ENCODE peak calls at places on chromosome 3, in six cellular contexts. One of them, this sample, is unnamed. For H3K4me1 and H3K36me3, the result is how much of the 10 kb centered on the place peaks cover.

GRCh38 chr3:126731044-126731443 is 27.0 kb downstream of the CHCHD6 start:
- DNase-seq in tibial nerve: no peak
- DNase-seq in GM23248: no peak
- DNase-seq in mesenchymal stem cell: no peak
- DNase-seq in endothelial cell of umbilical vein: no peak
- DNase-seq in kidney: no peak
- DNase-seq in this sample: no peak

GRCh38 chr3:23926246-23926645 is 9.3 kb downstream of the RPL15 start:
- DNase-seq in endothelial cell of umbilical vein: no peak
- DNase-seq in tibial nerve: no peak
- DNase-seq in GM23248: no peak
- DNase-seq in kidney: no peak
- DNase-seq in mesenchymal stem cell: no peak
- DNase-seq in this sample: no peak

GRCh38 chr3:145882416-145882815 is 278.6 kb downstream of the PLOD2 start:
- DNase-seq in GM23248: peak
- DNase-seq in kidney: no peak
- DNase-seq in endothelial cell of umbilical vein: no peak
- DNase-seq in mesenchymal stem cell: no peak
- DNase-seq in tibial nerve: no peak
- DNase-seq in this sample: no peak

GRCh38 chr3:182711261-182711683 is 82.0 kb upstream of the ATP11B start:
- DNase-seq in endothelial cell of umbilical vein: no peak
- DNase-seq in mesenchymal stem cell: no peak
- DNase-seq in kidney: no peak
- DNase-seq in tibial nerve: no peak
- DNase-seq in GM23248: no peak
- DNase-seq in this sample: no peak

GRCh38 chr3:105394177-105394576 is 27.5 kb downstream of the ALCAM start:
- DNase-seq in tibial nerve: no peak
- DNase-seq in endothelial cell of umbilical vein: peak
- DNase-seq in kidney: no peak
- DNase-seq in mesenchymal stem cell: peak
- DNase-seq in GM23248: no peak
- DNase-seq in this sample: no peak

GRCh38 chr3:43522702-43523362 is 99.0 kb downstream of the ANO10 start:
- DNase-seq in tibial nerve: no peak
- DNase-seq in mesenchymal stem cell: peak
- DNase-seq in GM23248: peak
- DNase-seq in endothelial cell of umbilical vein: no peak
- DNase-seq in kidney: no peak
- DNase-seq in this sample: no peak

GRCh38 chr3:135141092-135141491 is 346.0 kb downstream of the EPHB1 start:
- DNase-seq in mesenchymal stem cell: no peak
- DNase-seq in endothelial cell of umbilical vein: no peak
- DNase-seq in kidney: no peak
- DNase-seq in GM23248: no peak
- DNase-seq in tibial nerve: no peak
- DNase-seq in this sample: no peak

GRCh38 chr3:61809879-61810278 is 248.5 kb downstream of the PTPRG start:
- DNase-seq in GM23248: no peak
- DNase-seq in endothelial cell of umbilical vein: no peak
- DNase-seq in kidney: peak
- DNase-seq in tibial nerve: peak
- DNase-seq in mesenchymal stem cell: no peak
- DNase-seq in this sample: peak

GRCh38 chr3:189555558-189555881 is 75.7 kb upstream of the TP63 start:
- DNase-seq in endothelial cell of umbilical vein: no peak
- DNase-seq in GM23248: no peak
- DNase-seq in kidney: no peak
- DNase-seq in tibial nerve: no peak
- DNase-seq in mesenchymal stem cell: no peak
- DNase-seq in this sample: no peak

GRCh38 chr3:159839561-159840379 is 148.9 kb upstream of the IL12A start:
- DNase-seq in kidney: peak
- DNase-seq in GM23248: no peak
- DNase-seq in tibial nerve: no peak
- DNase-seq in endothelial cell of umbilical vein: no peak
- DNase-seq in mesenchymal stem cell: peak
- DNase-seq in this sample: peak

GRCh38 chr3:117131259-117131658 is 421.7 kb downstream of the TUSC7 start:
- DNase-seq in tibial nerve: no peak
- DNase-seq in GM23248: no peak
- DNase-seq in kidney: peak
- DNase-seq in endothelial cell of umbilical vein: no peak
- DNase-seq in mesenchymal stem cell: no peak
- DNase-seq in this sample: no peak

GRCh38 chr3:168127466-168127865 is 31.7 kb upstream of the GOLIM4 start:
- DNase-seq in tibial nerve: no peak
- DNase-seq in mesenchymal stem cell: no peak
- DNase-seq in kidney: no peak
- DNase-seq in endothelial cell of umbilical vein: no peak
- DNase-seq in GM23248: no peak
- DNase-seq in this sample: no peak

GRCh38 chr3:24773798-24774197 is 279.1 kb upstream of the THRB start:
- DNase-seq in GM23248: peak
- DNase-seq in endothelial cell of umbilical vein: peak
- DNase-seq in kidney: peak
- DNase-seq in mesenchymal stem cell: peak
- DNase-seq in tibial nerve: peak
- DNase-seq in this sample: peak

GRCh38 chr3:186472466-186473008 is 71.6 kb downstream of the CRYGS start:
- DNase-seq in mesenchymal stem cell: no peak
- DNase-seq in tibial nerve: no peak
- DNase-seq in endothelial cell of umbilical vein: no peak
- DNase-seq in GM23248: peak
- DNase-seq in kidney: no peak
- DNase-seq in this sample: no peak

GRCh38 chr3:178434206-178434805 is 101.9 kb upstream of the KCNMB2 start:
- DNase-seq in mesenchymal stem cell: peak
- DNase-seq in tibial nerve: no peak
- DNase-seq in endothelial cell of umbilical vein: peak
- DNase-seq in GM23248: peak
- DNase-seq in kidney: no peak
- DNase-seq in this sample: no peak

GRCh38 chr3:128987701-128988100 is 6.2 kb downstream of the CFAP92 start:
- DNase-seq in tibial nerve: no peak
- DNase-seq in endothelial cell of umbilical vein: no peak
- DNase-seq in mesenchymal stem cell: no peak
- DNase-seq in GM23248: no peak
- DNase-seq in kidney: no peak
- DNase-seq in this sample: no peak

GRCh38 chr3:102098130-102098885 is 249.0 kb downstream of the NFKBIZ start:
- DNase-seq in mesenchymal stem cell: no peak
- DNase-seq in GM23248: no peak
- DNase-seq in kidney: no peak
- DNase-seq in tibial nerve: no peak
- DNase-seq in endothelial cell of umbilical vein: no peak
- DNase-seq in this sample: no peak

GRCh38 chr3:188350956-188351355 is 197.0 kb downstream of the LPP start:
- DNase-seq in GM23248: no peak
- DNase-seq in tibial nerve: no peak
- DNase-seq in endothelial cell of umbilical vein: no peak
- DNase-seq in mesenchymal stem cell: no peak
- DNase-seq in kidney: no peak
- DNase-seq in this sample: no peak

GRCh38 chr3:18988619-18989229 is 159.6 kb upstream of the KCNH8 start:
- DNase-seq in endothelial cell of umbilical vein: no peak
- DNase-seq in kidney: no peak
- DNase-seq in mesenchymal stem cell: peak
- DNase-seq in tibial nerve: no peak
- DNase-seq in GM23248: peak
- DNase-seq in this sample: peak

GRCh38 chr3:99126291-99126690 is 224.8 kb upstream of the DCBLD2 start:
- DNase-seq in endothelial cell of umbilical vein: no peak
- DNase-seq in tibial nerve: no peak
- DNase-seq in mesenchymal stem cell: no peak
- DNase-seq in kidney: no peak
- DNase-seq in GM23248: peak
- DNase-seq in this sample: no peak

GRCh38 chr3:174776636-174777035 is 82.5 kb upstream of the NAALADL2 start:
- DNase-seq in kidney: no peak
- DNase-seq in tibial nerve: no peak
- DNase-seq in mesenchymal stem cell: no peak
- DNase-seq in endothelial cell of umbilical vein: no peak
- DNase-seq in GM23248: no peak
- DNase-seq in this sample: peak

GRCh38 chr3:66904336-66904735 is 93.8 kb upstream of the KBTBD8 start:
- DNase-seq in mesenchymal stem cell: no peak
- DNase-seq in GM23248: no peak
- DNase-seq in kidney: no peak
- DNase-seq in endothelial cell of umbilical vein: no peak
- DNase-seq in tibial nerve: no peak
- DNase-seq in this sample: no peak

GRCh38 chr3:138594150-138594934 is at the start of gene CEP70:
- DNase-seq in GM23248: peak
- DNase-seq in tibial nerve: peak
- DNase-seq in endothelial cell of umbilical vein: peak
- DNase-seq in mesenchymal stem cell: peak
- DNase-seq in kidney: peak
- DNase-seq in this sample: peak

GRCh38 chr3:190053919-190054672 is 66.6 kb downstream of the P3H2 start:
- DNase-seq in endothelial cell of umbilical vein: peak
- DNase-seq in kidney: no peak
- DNase-seq in tibial nerve: no peak
- DNase-seq in mesenchymal stem cell: peak
- DNase-seq in GM23248: peak
- DNase-seq in this sample: no peak

GRCh38 chr3:151912041-151912440 is 38.6 kb downstream of the SUCNR1 start:
- DNase-seq in kidney: no peak
- DNase-seq in mesenchymal stem cell: no peak
- DNase-seq in GM23248: peak
- DNase-seq in endothelial cell of umbilical vein: peak
- DNase-seq in tibial nerve: no peak
- DNase-seq in this sample: no peak

GRCh38 chr3:167967257-167968010 is 128.3 kb downstream of the GOLIM4 start:
- DNase-seq in GM23248: no peak
- DNase-seq in kidney: peak
- DNase-seq in mesenchymal stem cell: no peak
- DNase-seq in endothelial cell of umbilical vein: no peak
- DNase-seq in tibial nerve: no peak
- DNase-seq in this sample: no peak

DNA sequence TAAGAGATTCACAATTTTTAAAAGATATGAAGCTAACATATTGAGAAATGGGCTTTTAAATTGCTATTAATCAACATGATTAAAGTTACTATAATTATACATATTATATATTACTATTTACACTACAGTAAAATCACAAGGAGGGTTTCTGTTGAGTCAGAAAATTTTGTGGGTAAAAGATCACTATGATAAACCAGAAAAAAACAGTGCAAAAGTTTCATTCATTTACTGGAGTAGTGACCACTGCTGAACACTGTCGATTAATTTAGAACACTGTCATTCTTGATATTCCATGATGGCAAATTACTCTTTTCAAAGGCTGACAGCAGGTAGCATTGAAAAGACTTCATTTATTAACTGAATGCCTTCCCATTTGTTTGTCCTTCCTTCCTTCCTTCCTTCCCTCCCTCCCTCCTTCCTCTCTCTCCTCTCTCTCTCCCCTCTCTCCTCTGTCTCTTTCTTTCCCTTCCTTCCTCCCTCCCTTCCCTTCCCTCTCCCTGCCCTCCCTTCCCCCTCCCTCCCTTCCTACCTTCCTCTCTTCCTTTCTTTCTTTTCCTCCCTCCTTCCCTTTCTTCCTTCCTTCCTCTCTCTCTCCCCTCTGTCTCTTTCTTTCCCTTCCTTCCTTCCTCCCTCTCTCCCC is 9.1 kb upstream of the RPL35A start:
- DNase-seq in GM23248: no peak
- DNase-seq in tibial nerve: no peak
- DNase-seq in endothelial cell of umbilical vein: no peak
- DNase-seq in kidney: no peak
- DNase-seq in mesenchymal stem cell: no peak
- DNase-seq in this sample: no peak
- H3K4me1 ChIP-seq in GM23248: under half
- H3K4me1 ChIP-seq in tibial nerve: under half
- H3K4me1 ChIP-seq in endothelial cell of umbilical vein: under half
- H3K4me1 ChIP-seq in kidney: under half
- H3K4me1 ChIP-seq in mesenchymal stem cell: under half
- H3K4me1 ChIP-seq in this sample: under half

DNA sequence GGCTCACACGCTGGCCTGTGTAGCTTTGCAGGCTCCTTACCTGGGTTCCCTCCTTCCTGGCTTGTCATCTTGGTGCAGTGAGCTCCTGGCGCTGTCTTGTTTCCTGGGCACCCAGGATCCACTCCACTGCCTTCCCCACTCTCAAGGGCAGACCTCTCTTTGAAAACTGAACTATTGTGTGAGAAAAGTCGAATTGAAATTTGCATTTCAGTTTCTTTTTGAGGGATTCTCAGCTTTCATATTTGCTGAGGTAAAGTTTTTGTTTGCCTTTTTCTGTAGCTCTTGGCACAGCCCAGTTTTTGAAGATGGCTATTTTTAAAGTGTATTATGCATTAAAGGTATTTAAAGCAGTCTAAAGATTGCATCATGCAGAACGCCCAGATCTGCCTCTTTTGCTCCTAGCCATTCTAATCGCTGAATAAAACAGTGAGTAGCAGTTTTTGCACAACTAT is 70.1 kb downstream of the CCK start:
- DNase-seq in tibial nerve: no peak
- DNase-seq in endothelial cell of umbilical vein: no peak
- DNase-seq in kidney: no peak
- DNase-seq in mesenchymal stem cell: no peak
- DNase-seq in GM23248: no peak
- DNase-seq in this sample: no peak
- H3K36me3 ChIP-seq in tibial nerve: under half
- H3K36me3 ChIP-seq in endothelial cell of umbilical vein: under half
- H3K36me3 ChIP-seq in kidney: half or more
- H3K36me3 ChIP-seq in mesenchymal stem cell: under half
- H3K36me3 ChIP-seq in GM23248: half or more
- H3K36me3 ChIP-seq in this sample: under half

GRCh38 chr3:171806200-171807128 is 3.8 kb downstream of the PLD1 start:
- DNase-seq in kidney: no peak
- DNase-seq in mesenchymal stem cell: peak
- DNase-seq in endothelial cell of umbilical vein: peak
- DNase-seq in tibial nerve: no peak
- DNase-seq in GM23248: peak
- DNase-seq in this sample: no peak
- H3K4me1 ChIP-seq in kidney: under half
- H3K4me1 ChIP-seq in mesenchymal stem cell: under half
- H3K4me1 ChIP-seq in endothelial cell of umbilical vein: half or more
- H3K4me1 ChIP-seq in tibial nerve: under half
- H3K4me1 ChIP-seq in GM23248: under half
- H3K4me1 ChIP-seq in this sample: under half

GRCh38 chr3:50255251-50255615 is 13.7 kb upstream of the SEMA3B start:
- DNase-seq in tibial nerve: no peak
- DNase-seq in endothelial cell of umbilical vein: no peak
- DNase-seq in mesenchymal stem cell: no peak
- DNase-seq in kidney: no peak
- DNase-seq in GM23248: no peak
- DNase-seq in this sample: no peak

GRCh38 chr3:50257990-50258389 is 11.0 kb upstream of the SEMA3B start:
- DNase-seq in tibial nerve: no peak
- DNase-seq in GM23248: no peak
- DNase-seq in kidney: no peak
- DNase-seq in mesenchymal stem cell: no peak
- DNase-seq in endothelial cell of umbilical vein: no peak
- DNase-seq in this sample: no peak

GRCh38 chr3:50259432-50260026 is 9.4 kb upstream of the SEMA3B start:
- DNase-seq in tibial nerve: no peak
- DNase-seq in kidney: no peak
- DNase-seq in endothelial cell of umbilical vein: no peak
- DNase-seq in GM23248: no peak
- DNase-seq in mesenchymal stem cell: no peak
- DNase-seq in this sample: no peak

GRCh38 chr3:50258979-50259378 is 10.0 kb upstream of the SEMA3B start:
- DNase-seq in tibial nerve: no peak
- DNase-seq in GM23248: no peak
- DNase-seq in kidney: no peak
- DNase-seq in mesenchymal stem cell: no peak
- DNase-seq in endothelial cell of umbilical vein: no peak
- DNase-seq in this sample: peak

GRCh38 chr3:50256978-50257890 is 11.7 kb upstream of the SEMA3B start:
- DNase-seq in mesenchymal stem cell: no peak
- DNase-seq in kidney: no peak
- DNase-seq in GM23248: peak
- DNase-seq in endothelial cell of umbilical vein: peak
- DNase-seq in tibial nerve: no peak
- DNase-seq in this sample: peak
- H3K36me3 ChIP-seq in mesenchymal stem cell: half or more
- H3K36me3 ChIP-seq in kidney: under half
- H3K36me3 ChIP-seq in GM23248: under half
- H3K36me3 ChIP-seq in endothelial cell of umbilical vein: under half
- H3K36me3 ChIP-seq in tibial nerve: under half
- H3K36me3 ChIP-seq in this sample: under half